ENCODE peak calls at places on chromosomes 5 and 9, in eight cellular contexts. A, K, C, H, R, P, V and T are unnamed samples.

GRCh38 chr5:84411832-84412605 is 27.3 kb upstream of the EDIL3 start:
- DNase-seq in A (no peak), K (no peak), C (no peak), H (no peak), R (no peak), P (no peak), V (no peak), T (peak; percentile 39)

GRCh38 chr5:58452566-58453258 is 7.2 kb downstream of the PLK2 start:
- DNase-seq in A (peak; percentile 42), K (no peak), C (no peak), H (no peak), R (no peak), P (no peak), V (peak; percentile 77), T (peak; percentile 37)

GRCh38 chr5:83071286-83071685 is 5.9 kb downstream of the TMEM167A start:
- DNase-seq in A (no peak), K (no peak), C (no peak), H (no peak), R (no peak), P (no peak), V (no peak), T (no peak)

GRCh38 chr9:692636-693459 is 148.6 kb upstream of the DMRT1 start:
- DNase-seq in A (no peak), K (no peak), C (no peak), H (no peak), R (peak; percentile 94), P (peak; percentile 50), V (no peak), T (peak; percentile 66)

GRCh38 chr5:104512063-104512798 is 949.6 kb upstream of the NUDT12 start:
- DNase-seq in A (no peak), K (no peak), C (no peak), H (no peak), R (no peak), P (no peak), V (no peak), T (no peak)

GRCh38 chr5:63439537-63439936 is 522.7 kb downstream of the HTR1A start:
- DNase-seq in A (no peak), K (peak; percentile 9), C (no peak), H (no peak), R (no peak), P (no peak), V (no peak), T (no peak)

GRCh38 chr5:43429706-43430105 is 17.5 kb upstream of the CCL28 start:
- DNase-seq in A (no peak), K (no peak), C (no peak), H (no peak), R (no peak), P (no peak), V (no peak), T (no peak)

GRCh38 chr9:74412236-74412979 is 84.7 kb upstream of the RORB start:
- DNase-seq in A (no peak), K (no peak), C (no peak), H (no peak), R (no peak), P (no peak), V (no peak), T (no peak)

GRCh38 chr5:112004867-112005532 is 248.0 kb upstream of the NREP start:
- DNase-seq in A (no peak), K (no peak), C (no peak), H (no peak), R (no peak), P (peak; percentile 76), V (no peak), T (peak; percentile 83)

GRCh38 chr5:494667-495255 is 29.5 kb downstream of the SLC9A3 start:
- DNase-seq in A (no peak), K (no peak), C (no peak), H (no peak), R (no peak), P (no peak), V (no peak), T (no peak)

GRCh38 chr5:41835625-41836024 is 34.6 kb downstream of the OXCT1 start:
- DNase-seq in A (no peak), K (no peak), C (peak; percentile 71), H (peak; percentile 20), R (no peak), P (peak; percentile 90), V (peak; percentile 65), T (peak; percentile 88)

GRCh38 chr9:69471433-69471832 is 146.4 kb downstream of the ENTREP1 start:
- DNase-seq in A (peak; percentile 44), K (no peak), C (no peak), H (no peak), R (no peak), P (no peak), V (peak; percentile 10), T (peak; percentile 14)

GRCh38 chr9:14320272-14321245 is 6.6 kb upstream of the NFIB start:
- DNase-seq in A (peak; percentile 76), K (no peak), C (no peak), H (no peak), R (no peak), P (peak; percentile 78), V (peak; percentile 79), T (peak; percentile 88)

GRCh38 chr5:102792705-102793104 is 37.6 kb downstream of the PAM start:
- DNase-seq in A (no peak), K (no peak), C (no peak), H (no peak), R (no peak), P (peak; percentile 39), V (no peak), T (peak; percentile 13)

GRCh38 chr9:95499101-95499676 is 17.6 kb downstream of the PTCH1 start:
- DNase-seq in A (no peak), K (no peak), C (no peak), H (no peak), R (no peak), P (no peak), V (no peak), T (no peak)

GRCh38 chr9:4301971-4302427 is 2.1 kb upstream of the GLIS3 start:
- DNase-seq in A (no peak), K (no peak), C (peak; percentile 53), H (peak; percentile 20), R (no peak), P (peak; percentile 94), V (peak; percentile 64), T (peak; percentile 93)

GRCh38 chr9:77421506-77422265 is 226.4 kb downstream of the GNA14 start:
- DNase-seq in A (no peak), K (no peak), C (no peak), H (no peak), R (no peak), P (no peak), V (no peak), T (peak; percentile 54)

GRCh38 chr5:136308396-136308795 is 56.9 kb downstream of the TRPC7 start:
- DNase-seq in A (peak; percentile 12), K (no peak), C (no peak), H (no peak), R (no peak), P (no peak), V (no peak), T (peak; percentile 13)

GRCh38 chr9:100428871-100429654 is 2.1 kb downstream of the MSANTD3 start:
- DNase-seq in A (peak; percentile 47), K (no peak), C (peak; percentile 23), H (no peak), R (peak; percentile 21), P (peak; percentile 99), V (peak; percentile 94), T (peak; percentile 98)

GRCh38 chr5:67814569-67815311 is 400.8 kb upstream of the PIK3R1 start:
- DNase-seq in A (no peak), K (no peak), C (no peak), H (no peak), R (no peak), P (no peak), V (no peak), T (no peak)

GRCh38 chr5:150043657-150044333 is 42.6 kb downstream of the CSF1R start:
- DNase-seq in A (no peak), K (no peak), C (no peak), H (no peak), R (no peak), P (no peak), V (no peak), T (no peak)

GRCh38 chr5:5313081-5313736 is 109.3 kb upstream of the ICE1 start:
- DNase-seq in A (no peak), K (no peak), C (no peak), H (no peak), R (no peak), P (peak; percentile 3), V (peak; percentile 51), T (no peak)

GRCh38 chr9:26510137-26510536 is 382.5 kb downstream of the CAAP1 start:
- DNase-seq in A (no peak), K (no peak), C (no peak), H (no peak), R (no peak), P (no peak), V (no peak), T (no peak)

GRCh38 chr9:21096172-21096900 is 18.6 kb upstream of the IFNB1 start:
- DNase-seq in A (peak; percentile 44), K (peak; percentile 49), C (no peak), H (peak; percentile 28), R (peak; percentile 29), P (peak; percentile 22), V (peak; percentile 41), T (peak; percentile 12)

GRCh38 chr9:86376016-86376415 is 21.8 kb upstream of the TUT7 start:
- DNase-seq in A (no peak), K (no peak), C (no peak), H (no peak), R (no peak), P (no peak), V (no peak), T (no peak)

GRCh38 chr5:153831976-153832375 is 206.7 kb downstream of the FAM114A2 start:
- DNase-seq in A (peak; percentile 47), K (no peak), C (no peak), H (no peak), R (no peak), P (peak; percentile 22), V (peak; percentile 19), T (no peak)

GRCh38 chr9:32776201-32776600 is 7.1 kb upstream of the TMEM215 start:
- DNase-seq in A (no peak), K (no peak), C (no peak), H (no peak), R (no peak), P (no peak), V (no peak), T (no peak)

GRCh38 chr9:87667164-87667738 is 58.7 kb upstream of the CTSL start:
- DNase-seq in A (peak; percentile 56), K (no peak), C (no peak), H (no peak), R (no peak), P (no peak), V (peak; percentile 19), T (peak; percentile 20)

GRCh38 chr5:170223906-170224305 is 8.9 kb upstream of the C5orf58 start:
- DNase-seq in A (no peak), K (no peak), C (no peak), H (no peak), R (no peak), P (no peak), V (no peak), T (no peak)

GRCh38 chr9:85949591-85950335 is 8.8 kb downstream of the NAA35 start:
- DNase-seq in A (no peak), K (no peak), C (no peak), H (no peak), R (no peak), P (no peak), V (no peak), T (peak; percentile 3)

GRCh38 chr5:102296229-102296817 is at the start of gene SLCO4C1:
- DNase-seq in A (no peak), K (peak; percentile 59), C (peak; percentile 22), H (peak; percentile 81), R (no peak), P (no peak), V (peak; percentile 93), T (no peak)

GRCh38 chr5:168443950-168444700 is 42.1 kb upstream of the RARS1 start:
- DNase-seq in A (no peak), K (no peak), C (no peak), H (no peak), R (no peak), P (no peak), V (no peak), T (no peak)

GRCh38 chr5:36128795-36129194 is 22.9 kb downstream of the LMBRD2 start:
- DNase-seq in A (no peak), K (no peak), C (no peak), H (no peak), R (no peak), P (no peak), V (no peak), T (no peak)

GRCh38 chr5:58582004-58582403 is 871 bp upstream of the RAB3C start:
- DNase-seq in A (no peak), K (no peak), C (no peak), H (no peak), R (no peak), P (no peak), V (no peak), T (no peak)